ENCODE peak calls at places on chromosomes 6 and 20, in ten cellular contexts. One of them, this sample, is unnamed.

GRCh38 chr6:36209606-36210005 is 13.1 kb downstream of the BRPF3 start:
- DNase-seq in hepatocyte: no peak
- DNase-seq in astrocyte: no peak
- DNase-seq in GM23338: no peak
- DNase-seq in fibroblast of lung: no peak
- DNase-seq in HCT116: no peak
- DNase-seq in endothelial cell of umbilical vein: no peak
- DNase-seq in H1: no peak
- DNase-seq in MM.1S: no peak
- DNase-seq in keratinocyte: no peak
- DNase-seq in this sample: no peak

GRCh38 chr20:20837574-20838021 is 125.2 kb upstream of the RALGAPA2 start:
- DNase-seq in fibroblast of lung: peak
- DNase-seq in GM23338: peak
- DNase-seq in hepatocyte: peak
- DNase-seq in MM.1S: peak
- DNase-seq in H1: peak
- DNase-seq in keratinocyte: no peak
- DNase-seq in endothelial cell of umbilical vein: peak
- DNase-seq in HCT116: peak
- DNase-seq in astrocyte: peak
- DNase-seq in this sample: peak

GRCh38 chr20:11373391-11373790 is 544.3 kb upstream of the BTBD3 start:
- DNase-seq in astrocyte: no peak
- DNase-seq in fibroblast of lung: peak
- DNase-seq in keratinocyte: no peak
- DNase-seq in H1: no peak
- DNase-seq in MM.1S: no peak
- DNase-seq in endothelial cell of umbilical vein: no peak
- DNase-seq in GM23338: no peak
- DNase-seq in hepatocyte: peak
- DNase-seq in HCT116: no peak
- DNase-seq in this sample: no peak

GRCh38 chr6:45599053-45599452 is 221.3 kb upstream of the SUPT3H start:
- DNase-seq in endothelial cell of umbilical vein: no peak
- DNase-seq in keratinocyte: no peak
- DNase-seq in hepatocyte: no peak
- DNase-seq in HCT116: no peak
- DNase-seq in fibroblast of lung: no peak
- DNase-seq in H1: no peak
- DNase-seq in astrocyte: no peak
- DNase-seq in MM.1S: no peak
- DNase-seq in GM23338: no peak
- DNase-seq in this sample: no peak

GRCh38 chr20:11529046-11529445 is 388.6 kb upstream of the BTBD3 start:
- DNase-seq in GM23338: no peak
- DNase-seq in keratinocyte: no peak
- DNase-seq in hepatocyte: no peak
- DNase-seq in MM.1S: no peak
- DNase-seq in astrocyte: no peak
- DNase-seq in HCT116: no peak
- DNase-seq in endothelial cell of umbilical vein: no peak
- DNase-seq in H1: no peak
- DNase-seq in fibroblast of lung: no peak
- DNase-seq in this sample: no peak

GRCh38 chr6:39339557-39340555 is 17.4 kb upstream of the KCNK16 start:
- DNase-seq in hepatocyte: no peak
- DNase-seq in GM23338: no peak
- DNase-seq in MM.1S: no peak
- DNase-seq in endothelial cell of umbilical vein: no peak
- DNase-seq in HCT116: no peak
- DNase-seq in keratinocyte: no peak
- DNase-seq in astrocyte: no peak
- DNase-seq in H1: no peak
- DNase-seq in fibroblast of lung: no peak
- DNase-seq in this sample: no peak

GRCh38 chr20:31996996-31997395 is 13.2 kb upstream of the CCM2L start:
- DNase-seq in keratinocyte: no peak
- DNase-seq in GM23338: no peak
- DNase-seq in HCT116: no peak
- DNase-seq in astrocyte: no peak
- DNase-seq in H1: no peak
- DNase-seq in MM.1S: no peak
- DNase-seq in hepatocyte: no peak
- DNase-seq in endothelial cell of umbilical vein: no peak
- DNase-seq in fibroblast of lung: no peak
- DNase-seq in this sample: no peak

GRCh38 chr6:89989742-89990141 is 95.5 kb downstream of the GJA10 start:
- DNase-seq in H1: no peak
- DNase-seq in MM.1S: no peak
- DNase-seq in keratinocyte: no peak
- DNase-seq in astrocyte: peak
- DNase-seq in fibroblast of lung: peak
- DNase-seq in hepatocyte: no peak
- DNase-seq in endothelial cell of umbilical vein: no peak
- DNase-seq in GM23338: no peak
- DNase-seq in HCT116: no peak
- DNase-seq in this sample: no peak

GRCh38 chr6:91751496-91751895 is 1164.6 kb upstream of the MAP3K7 start:
- DNase-seq in MM.1S: no peak
- DNase-seq in hepatocyte: no peak
- DNase-seq in GM23338: no peak
- DNase-seq in fibroblast of lung: no peak
- DNase-seq in endothelial cell of umbilical vein: no peak
- DNase-seq in HCT116: no peak
- DNase-seq in keratinocyte: no peak
- DNase-seq in H1: no peak
- DNase-seq in astrocyte: no peak
- DNase-seq in this sample: no peak

GRCh38 chr20:9359561-9360308 is 154.7 kb upstream of the LAMP5 start:
- DNase-seq in keratinocyte: no peak
- DNase-seq in MM.1S: peak
- DNase-seq in endothelial cell of umbilical vein: peak
- DNase-seq in fibroblast of lung: peak
- DNase-seq in HCT116: peak
- DNase-seq in astrocyte: peak
- DNase-seq in GM23338: peak
- DNase-seq in hepatocyte: peak
- DNase-seq in H1: peak
- DNase-seq in this sample: peak

DNA sequence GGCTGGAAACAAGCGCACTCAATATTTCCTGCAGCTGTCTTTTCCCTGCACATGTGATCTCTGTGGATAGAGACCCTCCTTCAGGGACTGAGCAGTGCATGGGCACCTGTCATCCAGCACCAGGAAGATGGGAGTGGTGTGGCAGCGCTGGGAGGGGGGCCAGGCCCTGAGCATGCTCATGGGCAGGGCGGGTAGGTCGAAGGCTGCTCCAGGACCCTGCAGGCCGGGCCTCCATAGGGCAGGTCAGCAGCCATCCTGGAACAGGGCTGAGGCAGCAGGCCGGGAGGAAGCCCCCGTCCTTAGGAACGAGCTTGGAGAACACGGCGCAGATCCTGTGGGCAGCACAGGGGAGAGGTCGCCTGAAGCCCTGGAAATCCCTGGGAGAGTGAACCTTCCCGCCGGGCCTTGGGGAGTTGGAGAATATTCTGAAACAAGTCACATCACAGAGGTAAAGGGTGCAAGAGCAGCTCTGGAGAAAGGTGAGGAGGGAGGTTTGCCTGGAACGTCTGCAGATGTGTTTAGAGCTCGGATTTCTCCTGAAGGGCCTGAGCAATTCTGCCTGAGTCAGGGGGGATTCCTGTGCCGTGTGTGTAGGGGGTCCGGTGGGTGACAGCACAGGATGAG is 133.2 kb downstream of the SMOC2 start:
- DNase-seq in astrocyte: no peak
- DNase-seq in fibroblast of lung: no peak
- DNase-seq in endothelial cell of umbilical vein: no peak
- DNase-seq in HCT116: no peak
- DNase-seq in H1: no peak
- DNase-seq in hepatocyte: no peak
- DNase-seq in MM.1S: no peak
- DNase-seq in GM23338: no peak
- DNase-seq in keratinocyte: no peak
- DNase-seq in this sample: no peak
- TF ChIP-seq CTCF in astrocyte: no peak
- TF ChIP-seq CTCF in fibroblast of lung: no peak
- TF ChIP-seq CTCF in endothelial cell of umbilical vein: no peak
- TF ChIP-seq CTCF in HCT116: no peak
- TF ChIP-seq CTCF in H1: no peak
- TF ChIP-seq CTCF in hepatocyte: no peak
- TF ChIP-seq CTCF in MM.1S: no peak
- TF ChIP-seq CTCF in GM23338: no peak
- TF ChIP-seq CTCF in keratinocyte: no peak
- TF ChIP-seq CTCF in this sample: no peak

GRCh38 chr6:160272707-160273106 is 14.1 kb upstream of the SLC22A2 start:
- DNase-seq in fibroblast of lung: no peak
- DNase-seq in GM23338: no peak
- DNase-seq in keratinocyte: no peak
- DNase-seq in MM.1S: no peak
- DNase-seq in HCT116: no peak
- DNase-seq in endothelial cell of umbilical vein: no peak
- DNase-seq in astrocyte: no peak
- DNase-seq in hepatocyte: no peak
- DNase-seq in H1: no peak
- DNase-seq in this sample: no peak
- H3K4me3 ChIP-seq in fibroblast of lung: no peak
- H3K4me3 ChIP-seq in GM23338: no peak
- H3K4me3 ChIP-seq in keratinocyte: no peak
- H3K4me3 ChIP-seq in MM.1S: no peak
- H3K4me3 ChIP-seq in HCT116: no peak
- H3K4me3 ChIP-seq in endothelial cell of umbilical vein: no peak
- H3K4me3 ChIP-seq in astrocyte: no peak
- H3K4me3 ChIP-seq in hepatocyte: no peak
- H3K4me3 ChIP-seq in H1: no peak
- H3K4me3 ChIP-seq in this sample: no peak

GRCh38 chr6:75504902-75505233 is 11.3 kb upstream of the FILIP1 start:
- DNase-seq in H1: no peak
- DNase-seq in endothelial cell of umbilical vein: no peak
- DNase-seq in keratinocyte: no peak
- DNase-seq in HCT116: no peak
- DNase-seq in hepatocyte: no peak
- DNase-seq in fibroblast of lung: no peak
- DNase-seq in MM.1S: no peak
- DNase-seq in GM23338: no peak
- DNase-seq in astrocyte: no peak
- DNase-seq in this sample: no peak
- TF ChIP-seq EZH2 in H1: no peak
- TF ChIP-seq EZH2 in endothelial cell of umbilical vein: no peak
- TF ChIP-seq EZH2 in keratinocyte: no peak
- TF ChIP-seq EZH2 in HCT116: no peak
- TF ChIP-seq EZH2 in hepatocyte: no peak
- TF ChIP-seq EZH2 in fibroblast of lung: no peak
- TF ChIP-seq EZH2 in MM.1S: no peak
- TF ChIP-seq EZH2 in GM23338: no peak
- TF ChIP-seq EZH2 in astrocyte: no peak
- TF ChIP-seq EZH2 in this sample: no peak

GRCh38 chr6:114934079-114934478 is 591.3 kb upstream of the HS3ST5 start:
- DNase-seq in H1: no peak
- DNase-seq in keratinocyte: no peak
- DNase-seq in GM23338: no peak
- DNase-seq in MM.1S: no peak
- DNase-seq in astrocyte: no peak
- DNase-seq in endothelial cell of umbilical vein: no peak
- DNase-seq in HCT116: no peak
- DNase-seq in hepatocyte: no peak
- DNase-seq in fibroblast of lung: no peak
- DNase-seq in this sample: no peak
- TF ChIP-seq CTCF in H1: no peak
- TF ChIP-seq CTCF in keratinocyte: no peak
- TF ChIP-seq CTCF in GM23338: no peak
- TF ChIP-seq CTCF in MM.1S: no peak
- TF ChIP-seq CTCF in astrocyte: no peak
- TF ChIP-seq CTCF in endothelial cell of umbilical vein: no peak
- TF ChIP-seq CTCF in HCT116: no peak
- TF ChIP-seq CTCF in hepatocyte: no peak
- TF ChIP-seq CTCF in fibroblast of lung: no peak
- TF ChIP-seq CTCF in this sample: no peak

GRCh38 chr20:48006036-48006833 is 221.0 kb upstream of the SULF2 start:
- DNase-seq in HCT116: no peak
- DNase-seq in keratinocyte: no peak
- DNase-seq in GM23338: no peak
- DNase-seq in hepatocyte: no peak
- DNase-seq in endothelial cell of umbilical vein: no peak
- DNase-seq in MM.1S: no peak
- DNase-seq in H1: no peak
- DNase-seq in fibroblast of lung: peak
- DNase-seq in astrocyte: peak
- DNase-seq in this sample: no peak
- H3K4me3 ChIP-seq in HCT116: no peak
- H3K4me3 ChIP-seq in keratinocyte: no peak
- H3K4me3 ChIP-seq in GM23338: no peak
- H3K4me3 ChIP-seq in hepatocyte: no peak
- H3K4me3 ChIP-seq in endothelial cell of umbilical vein: no peak
- H3K4me3 ChIP-seq in MM.1S: no peak
- H3K4me3 ChIP-seq in H1: no peak
- H3K4me3 ChIP-seq in fibroblast of lung: no peak
- H3K4me3 ChIP-seq in astrocyte: no peak
- H3K4me3 ChIP-seq in this sample: no peak

This sample was measured in PC-9.